ENCODE peak calls at places on chromosomes 7 and 10, in nine cellular contexts. R, Y, E, F, V, B, C, G and M are unnamed samples.

GRCh38 chr10:109892885-109893284 is 30.4 kb downstream of the XPNPEP1 start:
- DNase-seq in V (no peak), Y (peak), G (no peak), F (no peak), B (no peak), C (no peak), R (no peak), E (no peak), M (no peak)

GRCh38 chr7:154480817-154481216 is 428.6 kb downstream of the DPP6 start:
- DNase-seq in R (no peak), V (no peak), Y (no peak), E (no peak), C (no peak), G (no peak), B (no peak), F (no peak), M (no peak)

GRCh38 chr10:133230023-133230319 is at the start of gene UTF1:
- DNase-seq in B (no peak), F (no peak), R (no peak), Y (no peak), V (no peak), G (no peak), E (no peak), C (no peak), M (no peak)

GRCh38 chr10:73650537-73651331 is 5.1 kb downstream of the SYNPO2L start:
- DNase-seq in B (no peak), R (no peak), Y (peak), F (peak), G (peak), E (no peak), V (no peak), C (peak), M (no peak)

GRCh38 chr10:123517901-123518300 is 148.3 kb upstream of the GPR26 start:
- DNase-seq in C (no peak), E (no peak), B (no peak), R (no peak), Y (no peak), V (no peak), G (no peak), F (no peak), M (no peak)

GRCh38 chr10:44513592-44513991 is 128.7 kb upstream of the CXCL12 start:
- DNase-seq in E (no peak), R (no peak), F (peak), C (peak), B (no peak), G (no peak), V (no peak), Y (peak), M (no peak)

GRCh38 chr7:26624431-26624830 is 240.0 kb downstream of the SKAP2 start:
- DNase-seq in B (no peak), V (no peak), R (no peak), Y (no peak), G (no peak), E (no peak), F (no peak), C (no peak), M (no peak)

GRCh38 chr7:100099452-100099851 is 1.7 kb downstream of the MCM7 start:
- DNase-seq in C (no peak), R (no peak), V (no peak), B (no peak), E (no peak), Y (no peak), G (no peak), F (no peak), M (no peak)

GRCh38 chr7:34282271-34282670 is 375.7 kb upstream of the NPSR1 start:
- DNase-seq in Y (no peak), C (peak), V (no peak), E (no peak), F (no peak), R (no peak), G (no peak), B (no peak), M (no peak)

GRCh38 chr10:35335718-35336083 is 608 bp upstream of the CCNY start:
- DNase-seq in C (no peak), V (no peak), F (no peak), E (peak), G (no peak), Y (no peak), B (no peak), R (peak), M (peak)

GRCh38 chr7:55489552-55489951 is 82.8 kb downstream of the VOPP1 start:
- DNase-seq in G (no peak), Y (no peak), E (no peak), V (no peak), F (no peak), B (no peak), C (no peak), R (no peak), M (no peak)

GRCh38 chr7:22375359-22376048 is 18.6 kb upstream of the RAPGEF5 start:
- DNase-seq in G (no peak), Y (no peak), R (no peak), C (no peak), E (no peak), V (no peak), F (peak), B (no peak), M (no peak)

GRCh38 chr10:91551856-91552255 is 81.0 kb downstream of the PPP1R3C start:
- DNase-seq in R (peak), F (peak), Y (peak), E (no peak), C (peak), V (no peak), G (peak), B (no peak), M (peak)

GRCh38 chr10:7027913-7028808 is 382.7 kb downstream of the SFMBT2 start:
- DNase-seq in V (no peak), E (no peak), C (peak), R (no peak), F (peak), B (no peak), Y (peak), G (no peak), M (no peak)

GRCh38 chr10:68831961-68832455 is 4.7 kb downstream of the STOX1 start:
- DNase-seq in G (no peak), F (no peak), V (no peak), R (peak), C (no peak), B (no peak), E (no peak), Y (no peak), M (no peak)

GRCh38 chr10:68628576-68629127 is 68.5 kb downstream of the TET1 start:
- DNase-seq in G (peak), R (no peak), E (no peak), V (no peak), Y (peak), F (peak), B (no peak), C (no peak), M (no peak)

GRCh38 chr7:1288390-1288995 is 55.8 kb downstream of the UNCX start:
- DNase-seq in E (peak), G (no peak), R (no peak), F (no peak), V (no peak), C (no peak), Y (no peak), B (no peak), M (no peak)

GRCh38 chr7:1291040-1291689 is 58.5 kb downstream of the UNCX start:
- DNase-seq in R (no peak), F (no peak), B (no peak), E (peak), Y (no peak), C (no peak), G (no peak), V (no peak), M (no peak)

GRCh38 chr7:1288996-1289551 is 56.4 kb downstream of the UNCX start:
- DNase-seq in Y (no peak), B (no peak), V (no peak), C (no peak), F (no peak), R (no peak), E (peak), G (no peak), M (no peak)

GRCh38 chr7:1290262-1291039 is 57.8 kb downstream of the UNCX start:
- DNase-seq in B (no peak), G (peak), F (no peak), V (peak), Y (no peak), R (no peak), E (peak), C (peak), M (no peak)

DNA sequence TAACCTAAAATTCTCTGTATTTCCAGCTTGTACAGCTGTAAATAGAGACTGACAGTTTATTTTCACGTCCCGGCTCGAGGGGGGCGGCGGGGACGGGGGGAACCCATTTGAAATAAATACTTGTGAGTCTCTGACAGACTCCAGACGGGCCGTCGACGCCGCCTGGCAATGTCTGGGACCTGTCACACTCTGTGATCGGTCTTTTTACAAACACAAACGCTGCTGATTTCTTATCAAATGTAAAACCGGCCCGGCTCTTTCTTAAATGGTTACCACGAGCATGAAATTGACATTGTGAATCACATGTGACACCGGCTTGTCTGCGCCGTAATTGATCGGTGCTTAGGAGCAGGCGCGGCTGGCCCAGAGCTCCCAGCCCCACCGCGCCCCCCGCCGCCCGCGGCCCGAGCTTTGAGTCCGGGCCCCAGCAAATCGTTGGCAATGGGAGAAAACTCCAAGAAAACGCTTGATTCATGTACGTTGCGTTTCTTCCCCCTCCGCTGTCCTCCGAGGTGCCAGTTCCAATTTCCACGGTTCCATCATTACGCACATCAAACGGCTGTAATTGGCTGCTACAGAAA is 57.1 kb downstream of the UNCX start:
- DNase-seq in E (peak), B (no peak), F (no peak), Y (no peak), G (peak), V (no peak), R (no peak), C (no peak), M (no peak)
- TF ChIP-seq CTCF in E (no peak), B (no peak), F (no peak), Y (no peak), G (no peak), V (no peak), R (no peak), C (no peak), M (no peak)

GRCh38 chr10:78971094-78971682 is 97.6 kb upstream of the ZMIZ1 start:
- DNase-seq in B (no peak), G (no peak), C (no peak), E (no peak), F (no peak), V (no peak), R (no peak), Y (no peak), M (no peak)
- TF ChIP-seq CTCF in B (no peak), G (peak), C (no peak), E (no peak), F (peak), V (no peak), R (no peak), Y (no peak), M (peak)

DNA sequence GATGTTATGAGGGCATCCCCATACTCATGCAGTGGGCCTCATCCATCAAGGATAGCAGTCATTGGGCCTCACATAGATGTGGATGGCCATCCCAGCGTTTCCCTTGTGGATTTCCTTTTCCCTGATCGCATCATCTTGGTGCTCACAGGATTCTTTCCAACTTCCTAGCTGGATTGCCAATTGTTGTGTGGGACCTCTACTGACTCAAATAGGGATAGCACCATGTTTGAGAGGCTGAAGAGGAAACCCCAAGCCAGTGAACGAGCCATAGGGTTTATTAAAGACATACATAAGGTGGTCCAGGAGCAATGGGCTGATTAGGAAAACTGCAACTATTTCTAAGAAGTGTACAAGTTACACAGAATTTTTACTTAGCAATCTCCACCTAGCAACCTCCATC is 21.8 kb downstream of the ASZ1 start:
- DNase-seq in B (no peak), F (no peak), C (no peak), Y (no peak), G (no peak), R (no peak), V (no peak), E (no peak), M (no peak)
- TF ChIP-seq CTCF in B (no peak), F (peak), C (no peak), Y (no peak), G (no peak), R (no peak), V (no peak), E (no peak), M (no peak)

DNA sequence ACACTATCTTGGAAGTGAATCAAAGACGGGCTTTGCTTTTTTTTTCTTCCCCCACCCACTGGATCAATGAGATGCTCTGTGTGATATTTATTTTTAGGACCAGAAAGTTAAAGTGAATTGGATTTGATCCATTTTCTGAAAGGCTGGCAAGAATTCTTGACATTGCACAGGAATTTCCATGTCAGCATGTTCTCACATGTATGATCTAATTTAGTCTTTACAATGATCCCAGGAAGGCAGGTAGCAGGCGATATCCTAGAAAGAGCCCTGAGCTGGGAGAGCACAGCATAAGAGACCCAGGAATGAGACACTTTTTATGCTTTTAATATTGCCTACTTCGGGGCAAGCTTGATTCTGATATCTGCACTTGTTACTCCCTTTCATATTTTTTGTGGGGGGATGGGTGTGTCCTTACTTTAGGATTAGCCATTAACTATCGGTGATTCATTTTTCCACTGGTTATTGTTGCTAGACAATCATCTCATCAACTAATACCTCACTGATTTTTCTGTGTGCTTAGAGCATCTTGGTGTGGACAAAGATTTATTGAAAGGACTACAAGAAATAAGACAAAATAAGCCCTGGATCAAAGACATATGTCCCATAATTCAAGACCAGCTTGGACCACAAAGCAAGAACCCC is 58.1 kb downstream of the NRP1 start:
- DNase-seq in Y (no peak), G (no peak), V (no peak), C (no peak), F (no peak), B (no peak), E (no peak), R (no peak), M (no peak)
- TF ChIP-seq CTCF in Y (no peak), G (no peak), V (no peak), C (no peak), F (no peak), B (no peak), E (no peak), R (no peak), M (no peak)